ENCODE peak calls at places on chromosome 4, in ten cellular contexts. Z is B cell, M is Calu3, H is heart right ventricle, Q is choroid plexus epithelial cell, J is glomerular endothelial cell, F is body of pancreas, D is adipocyte, N is Caco-2, Y is mucosa of descending colon. S is an unnamed sample.

GRCh38 chr4:18568600-18568999 is 547.0 kb upstream of the LCORL start:
- DNase-seq in Z (no peak), M (no peak), H (no peak), Q (peak; percentile 15), J (peak; percentile 16), F (no peak), D (peak; percentile 25), N (no peak), Y (no peak), S (no peak)

GRCh38 chr4:112895785-112896184 is 153.7 kb upstream of the ANK2 start:
- DNase-seq in Z (no peak), M (no peak), H (no peak), Q (no peak), J (no peak), F (no peak), D (no peak), N (no peak), Y (no peak), S (no peak)

GRCh38 chr4:147360301-147360700 is 120.6 kb upstream of the EDNRA start:
- DNase-seq in Z (no peak), M (no peak), H (no peak), Q (peak; percentile 96), J (no peak), F (no peak), D (peak; percentile 84), N (no peak), Y (no peak), S (peak; percentile 47)

GRCh38 chr4:121943941-121944340 is 7.9 kb downstream of the TRPC3 start:
- DNase-seq in Z (peak; percentile 17), M (no peak), H (no peak), Q (no peak), J (no peak), F (no peak), D (no peak), N (peak; percentile 32), Y (no peak), S (no peak)

GRCh38 chr4:102358128-102358527 is 12.8 kb upstream of the SLC39A8 start:
- DNase-seq in Z (no peak), M (no peak), H (no peak), Q (no peak), J (no peak), F (no peak), D (no peak), N (no peak), Y (no peak), S (no peak)

GRCh38 chr4:185396724-185397402 is at the start of gene ANKRD37:
- DNase-seq in Z (peak; percentile 22), M (peak; percentile 32), H (peak; percentile 23), Q (peak; percentile 78), J (no peak), F (peak; percentile 89), D (no peak), N (peak; percentile 70), Y (no peak), S (peak; percentile 45)

GRCh38 chr4:153509724-153510123 is 43.6 kb downstream of the TMEM131L start:
- DNase-seq in Z (no peak), M (no peak), H (no peak), Q (no peak), J (no peak), F (peak; percentile 35), D (no peak), N (no peak), Y (no peak), S (no peak)

GRCh38 chr4:7134737-7135388 is 57.5 kb upstream of the SORCS2 start:
- DNase-seq in Z (no peak), M (no peak), H (peak; percentile 40), Q (peak; percentile 94), J (no peak), F (peak; percentile 30), D (peak; percentile 91), N (no peak), Y (peak; percentile 49), S (peak; percentile 96)

GRCh38 chr4:105186701-105187158 is 40.1 kb downstream of the TET2 start:
- DNase-seq in Z (no peak), M (no peak), H (no peak), Q (peak; percentile 71), J (no peak), F (no peak), D (peak; percentile 55), N (no peak), Y (no peak), S (no peak)

GRCh38 chr4:84677995-84678394 is 95.1 kb downstream of the CDS1 start:
- DNase-seq in Z (no peak), M (no peak), H (no peak), Q (no peak), J (no peak), F (no peak), D (no peak), N (no peak), Y (no peak), S (peak; percentile 54)

GRCh38 chr4:80094191-80094590 is 21.2 kb upstream of the ANTXR2 start:
- DNase-seq in Z (no peak), M (no peak), H (no peak), Q (peak; percentile 80), J (no peak), F (no peak), D (peak; percentile 32), N (no peak), Y (no peak), S (peak; percentile 23)

GRCh38 chr4:26238782-26239647 is 81.8 kb upstream of the RBPJ start:
- DNase-seq in Z (no peak), M (no peak), H (peak; percentile 16), Q (peak; percentile 76), J (no peak), F (no peak), D (peak; percentile 79), N (no peak), Y (peak; percentile 52), S (peak; percentile 31)

GRCh38 chr4:32560306-32560705 is 1840.1 kb downstream of the PCDH7 start:
- DNase-seq in Z (no peak), M (no peak), H (no peak), Q (peak; percentile 92), J (no peak), F (no peak), D (peak; percentile 88), N (no peak), Y (no peak), S (peak; percentile 6)

GRCh38 chr4:47717173-47717572 is 120.7 kb downstream of the CORIN start:
- DNase-seq in Z (no peak), M (no peak), H (no peak), Q (no peak), J (no peak), F (no peak), D (no peak), N (no peak), Y (no peak), S (no peak)

S was measured in AG20443.